ENCODE peak calls at places on chromosome 7, in six cellular contexts. Z is bronchial epithelial cell, N is NAMALWA, K is esophagus squamous epithelium, Y is HCEC 1CT, L is left cardiac atrium. O is an unnamed sample.

GRCh38 chr7:118186491-118186890 is 2.5 kb downstream of the LSM8 start:
- DNase-seq in K (no peak), Z (no peak), L (no peak), Y (no peak), N (no peak), O (no peak)

GRCh38 chr7:69963388-69963787 is 365.1 kb downstream of the AUTS2 start:
- DNase-seq in L (no peak), N (peak), Z (no peak), K (no peak), Y (no peak), O (no peak)

GRCh38 chr7:153301908-153302307 is 542.4 kb downstream of the ACTR3B start:
- DNase-seq in N (no peak), Y (no peak), Z (no peak), K (no peak), L (no peak), O (no peak)

GRCh38 chr7:2211259-2211575 is 21.5 kb downstream of the MAD1L1 start:
- DNase-seq in Z (no peak), K (no peak), N (no peak), Y (no peak), L (no peak), O (peak)

GRCh38 chr7:119900996-119901395 is 372.0 kb upstream of the KCND2 start:
- DNase-seq in N (no peak), K (no peak), L (no peak), Y (no peak), Z (no peak), O (no peak)

GRCh38 chr7:14899065-14899464 is 3.5 kb downstream of the DGKB start:
- DNase-seq in Y (peak), N (no peak), K (no peak), Z (no peak), L (no peak), O (no peak)

GRCh38 chr7:43656997-43657396 is 72.3 kb downstream of the COA1 start:
- DNase-seq in Y (no peak), N (no peak), L (no peak), K (no peak), Z (no peak), O (no peak)

GRCh38 chr7:107728276-107728675 is 15.7 kb upstream of the CBLL1 start:
- DNase-seq in N (no peak), Y (no peak), L (no peak), K (no peak), Z (no peak), O (no peak)

GRCh38 chr7:87875151-87876039 is 765 bp downstream of the SLC25A40 start:
- DNase-seq in K (no peak), Y (no peak), N (peak), L (peak), Z (peak), O (no peak)

GRCh38 chr7:155282671-155283070 is 15.0 kb upstream of the INSIG1 start:
- DNase-seq in N (no peak), Z (no peak), K (no peak), L (no peak), Y (no peak), O (peak)

GRCh38 chr7:80859272-80859970 is 59.4 kb downstream of the SEMA3C start:
- DNase-seq in N (no peak), K (no peak), Y (peak), L (peak), Z (no peak), O (peak)

GRCh38 chr7:146892151-146892550 is 775.5 kb downstream of the CNTNAP2 start:
- DNase-seq in L (no peak), K (no peak), N (no peak), Z (no peak), Y (no peak), O (no peak)

GRCh38 chr7:113086431-113086888 is at the start of gene GPR85:
- DNase-seq in N (peak), K (no peak), L (peak), Z (peak), Y (peak), O (peak)

GRCh38 chr7:111705807-111706206 is 143.5 kb upstream of the IMMP2L start:
- DNase-seq in K (no peak), Z (no peak), N (no peak), Y (no peak), L (no peak), O (no peak)

GRCh38 chr7:139745330-139746143 is 32.3 kb downstream of the HIPK2 start:
- DNase-seq in L (peak), Z (no peak), K (no peak), N (no peak), Y (no peak), O (no peak)

GRCh38 chr7:100446040-100446439 is 9.7 kb upstream of the PPP1R35 start:
- DNase-seq in K (no peak), Y (peak), Z (peak), L (peak), N (no peak), O (no peak)

GRCh38 chr7:37920619-37921339 is at the start of gene EPDR1:
- DNase-seq in N (peak), L (peak), K (no peak), Y (no peak), Z (no peak), O (peak)

GRCh38 chr7:76040126-76040525 is 7.7 kb downstream of the STYXL1 start:
- DNase-seq in Z (no peak), K (no peak), Y (no peak), N (no peak), L (no peak), O (no peak)

GRCh38 chr7:101486056-101486763 is 123.5 kb downstream of the COL26A1 start:
- DNase-seq in K (no peak), Z (no peak), L (no peak), N (no peak), Y (no peak), O (no peak)

GRCh38 chr7:48183370-48183743 is 12.1 kb downstream of the ABCA13 start:
- DNase-seq in K (no peak), Z (no peak), L (no peak), Y (peak), N (no peak), O (no peak)

GRCh38 chr7:139774376-139774775 is 3.4 kb downstream of the HIPK2 start:
- DNase-seq in Z (peak), Y (peak), K (no peak), L (no peak), N (no peak), O (no peak)

GRCh38 chr7:80923211-80923612 is 4.4 kb upstream of the SEMA3C start:
- DNase-seq in N (no peak), L (no peak), Y (no peak), Z (peak), K (no peak), O (no peak)

GRCh38 chr7:66899552-66900280 is 21.3 kb upstream of the TMEM248 start:
- DNase-seq in Y (no peak), N (peak), K (no peak), L (no peak), Z (no peak), O (no peak)

GRCh38 chr7:106730021-106730420 is 69.1 kb upstream of the CCDC71L start:
- DNase-seq in Y (no peak), K (no peak), N (no peak), L (no peak), Z (peak), O (no peak)

GRCh38 chr7:142887282-142888015 is 1.9 kb upstream of the TRPV6 start:
- DNase-seq in Z (no peak), N (no peak), K (no peak), Y (no peak), L (no peak), O (no peak)

GRCh38 chr7:144379791-144380384 is 23.6 kb downstream of the NOBOX start:
- DNase-seq in L (no peak), K (no peak), Y (no peak), N (no peak), Z (no peak), O (no peak)

GRCh38 chr7:69903410-69903809 is 305.1 kb downstream of the AUTS2 start:
- DNase-seq in N (no peak), L (no peak), Y (no peak), K (no peak), Z (no peak), O (no peak)

GRCh38 chr7:11298220-11298619 is 324.5 kb downstream of the PHF14 start:
- DNase-seq in Z (no peak), K (no peak), L (no peak), Y (no peak), N (peak), O (no peak)

GRCh38 chr7:46245587-46246111 is 324.6 kb upstream of the IGFBP3 start:
- DNase-seq in N (no peak), L (no peak), K (no peak), Y (no peak), Z (no peak), O (no peak)

GRCh38 chr7:55160539-55160938 is 141.7 kb downstream of the EGFR start:
- DNase-seq in Y (peak), L (no peak), Z (no peak), N (no peak), K (no peak), O (no peak)

GRCh38 chr7:110600983-110601382 is 489.9 kb upstream of the LRRN3 start:
- DNase-seq in L (no peak), Y (no peak), Z (no peak), N (no peak), K (no peak), O (no peak)

GRCh38 chr7:144834516-144835165 is 1.2 kb downstream of the TPK1 start:
- DNase-seq in N (peak), Y (peak), K (no peak), L (peak), Z (no peak), O (no peak)

GRCh38 chr7:32616625-32617024 is 121.3 kb downstream of the AVL9 start:
- DNase-seq in K (no peak), Z (peak), Y (peak), L (peak), N (no peak), O (no peak)

GRCh38 chr7:150631084-150631824 is 931 bp downstream of the GIMAP6 start:
- DNase-seq in Y (no peak), L (peak), N (no peak), Z (no peak), K (no peak), O (peak)

GRCh38 chr7:142319970-142320369 is 62.1 kb upstream of the PRSS58 start:
- DNase-seq in K (no peak), Z (peak), Y (no peak), L (no peak), N (peak), O (no peak)

O was measured in lower lobe of right lung.